ENCODE peak calls at places on chromosomes 1 and 21, in five cellular contexts. One of them, this sample, is unnamed.

GRCh38 chr1:164895026-164895907 is 336.3 kb downstream of the PBX1 start:
- DNase-seq in stomach: no peak
- DNase-seq in heart right ventricle: no peak
- DNase-seq in fibroblast of mammary gland: no peak
- DNase-seq in fibroblast of villous mesenchyme: no peak
- DNase-seq in this sample: no peak

GRCh38 chr1:212147581-212148033 is 112.1 kb downstream of the DTL start:
- DNase-seq in stomach: peak
- DNase-seq in heart right ventricle: no peak
- DNase-seq in fibroblast of mammary gland: no peak
- DNase-seq in fibroblast of villous mesenchyme: no peak
- DNase-seq in this sample: no peak

GRCh38 chr1:228374711-228375577 is 31.7 kb downstream of the TRIM11 start:
- DNase-seq in stomach: peak
- DNase-seq in heart right ventricle: peak
- DNase-seq in fibroblast of mammary gland: peak
- DNase-seq in fibroblast of villous mesenchyme: peak
- DNase-seq in this sample: no peak

GRCh38 chr1:206029484-206029883 is 5.8 kb upstream of the CTSE start:
- DNase-seq in stomach: no peak
- DNase-seq in heart right ventricle: no peak
- DNase-seq in fibroblast of mammary gland: peak
- DNase-seq in fibroblast of villous mesenchyme: peak
- DNase-seq in this sample: no peak

GRCh38 chr1:4693316-4693715 is 38.9 kb downstream of the AJAP1 start:
- DNase-seq in stomach: no peak
- DNase-seq in heart right ventricle: no peak
- DNase-seq in fibroblast of mammary gland: no peak
- DNase-seq in fibroblast of villous mesenchyme: no peak
- DNase-seq in this sample: no peak

GRCh38 chr1:225809842-225810578 is at the start of gene EPHX1:
- DNase-seq in stomach: peak
- DNase-seq in heart right ventricle: peak
- DNase-seq in fibroblast of mammary gland: peak
- DNase-seq in fibroblast of villous mesenchyme: peak
- DNase-seq in this sample: peak

GRCh38 chr1:214067853-214068703 is 80.3 kb downstream of the PROX1 start:
- DNase-seq in stomach: no peak
- DNase-seq in heart right ventricle: no peak
- DNase-seq in fibroblast of mammary gland: no peak
- DNase-seq in fibroblast of villous mesenchyme: no peak
- DNase-seq in this sample: no peak

GRCh38 chr1:94258873-94259331 is 21.5 kb upstream of the ARHGAP29 start:
- DNase-seq in stomach: no peak
- DNase-seq in heart right ventricle: no peak
- DNase-seq in fibroblast of mammary gland: peak
- DNase-seq in fibroblast of villous mesenchyme: peak
- DNase-seq in this sample: no peak

GRCh38 chr1:230901711-230902110 is 33.4 kb upstream of the C1orf198 start:
- DNase-seq in stomach: no peak
- DNase-seq in heart right ventricle: no peak
- DNase-seq in fibroblast of mammary gland: no peak
- DNase-seq in fibroblast of villous mesenchyme: no peak
- DNase-seq in this sample: no peak

GRCh38 chr1:87473203-87473661 is 144.6 kb downstream of the LMO4 start:
- DNase-seq in stomach: no peak
- DNase-seq in heart right ventricle: no peak
- DNase-seq in fibroblast of mammary gland: no peak
- DNase-seq in fibroblast of villous mesenchyme: peak
- DNase-seq in this sample: no peak

GRCh38 chr1:218380125-218380977 is 35.2 kb downstream of the TGFB2 start:
- DNase-seq in stomach: peak
- DNase-seq in heart right ventricle: no peak
- DNase-seq in fibroblast of mammary gland: peak
- DNase-seq in fibroblast of villous mesenchyme: peak
- DNase-seq in this sample: no peak

GRCh38 chr1:236282159-236282716 is 480 bp upstream of the ERO1B start:
- DNase-seq in stomach: no peak
- DNase-seq in heart right ventricle: no peak
- DNase-seq in fibroblast of mammary gland: peak
- DNase-seq in fibroblast of villous mesenchyme: no peak
- DNase-seq in this sample: no peak

GRCh38 chr1:187641463-187641862 is 812.7 kb downstream of the PLA2G4A start:
- DNase-seq in stomach: no peak
- DNase-seq in heart right ventricle: no peak
- DNase-seq in fibroblast of mammary gland: no peak
- DNase-seq in fibroblast of villous mesenchyme: no peak
- DNase-seq in this sample: no peak

GRCh38 chr1:21299007-21299406 is 8.7 kb upstream of the ECE1 start:
- DNase-seq in stomach: no peak
- DNase-seq in heart right ventricle: no peak
- DNase-seq in fibroblast of mammary gland: no peak
- DNase-seq in fibroblast of villous mesenchyme: no peak
- DNase-seq in this sample: no peak

GRCh38 chr1:26373789-26374188 is 1.2 kb upstream of the ZNF683 start:
- DNase-seq in stomach: no peak
- DNase-seq in heart right ventricle: no peak
- DNase-seq in fibroblast of mammary gland: peak
- DNase-seq in fibroblast of villous mesenchyme: no peak
- DNase-seq in this sample: peak

GRCh38 chr1:149942207-149942606 is 5.5 kb upstream of the MTMR11 start:
- DNase-seq in stomach: no peak
- DNase-seq in heart right ventricle: peak
- DNase-seq in fibroblast of mammary gland: peak
- DNase-seq in fibroblast of villous mesenchyme: peak
- DNase-seq in this sample: no peak

GRCh38 chr21:27298465-27298864 is 331.6 kb upstream of the ADAMTS5 start:
- DNase-seq in stomach: no peak
- DNase-seq in heart right ventricle: peak
- DNase-seq in fibroblast of mammary gland: peak
- DNase-seq in fibroblast of villous mesenchyme: no peak
- DNase-seq in this sample: no peak

GRCh38 chr1:202029171-202029665 is 18.8 kb downstream of the ELF3 start:
- DNase-seq in stomach: no peak
- DNase-seq in heart right ventricle: no peak
- DNase-seq in fibroblast of mammary gland: peak
- DNase-seq in fibroblast of villous mesenchyme: peak
- DNase-seq in this sample: no peak

GRCh38 chr1:32701421-32701911 is 1.1 kb downstream of the SYNC start:
- DNase-seq in stomach: no peak
- DNase-seq in heart right ventricle: peak
- DNase-seq in fibroblast of mammary gland: no peak
- DNase-seq in fibroblast of villous mesenchyme: no peak
- DNase-seq in this sample: no peak

GRCh38 chr1:66788231-66788939 is 12.7 kb downstream of the INSL5 start:
- DNase-seq in stomach: no peak
- DNase-seq in heart right ventricle: no peak
- DNase-seq in fibroblast of mammary gland: no peak
- DNase-seq in fibroblast of villous mesenchyme: no peak
- DNase-seq in this sample: peak

GRCh38 chr1:150268342-150268705 is 492 bp downstream of the APH1A start:
- DNase-seq in stomach: peak
- DNase-seq in heart right ventricle: no peak
- DNase-seq in fibroblast of mammary gland: peak
- DNase-seq in fibroblast of villous mesenchyme: peak
- DNase-seq in this sample: no peak

GRCh38 chr1:34378968-34379729 is 202.4 kb downstream of the C1orf94 start:
- DNase-seq in stomach: no peak
- DNase-seq in heart right ventricle: no peak
- DNase-seq in fibroblast of mammary gland: peak
- DNase-seq in fibroblast of villous mesenchyme: no peak
- DNase-seq in this sample: no peak

GRCh38 chr1:18938707-18939070 is 17.8 kb downstream of the IFFO2 start:
- DNase-seq in stomach: no peak
- DNase-seq in heart right ventricle: no peak
- DNase-seq in fibroblast of mammary gland: no peak
- DNase-seq in fibroblast of villous mesenchyme: no peak
- DNase-seq in this sample: no peak

GRCh38 chr1:80882552-80882951 is 918.2 kb upstream of the ADGRL2 start:
- DNase-seq in stomach: no peak
- DNase-seq in heart right ventricle: no peak
- DNase-seq in fibroblast of mammary gland: peak
- DNase-seq in fibroblast of villous mesenchyme: peak
- DNase-seq in this sample: no peak

GRCh38 chr1:231803353-231803752 is 176.8 kb downstream of the DISC1 start:
- DNase-seq in stomach: no peak
- DNase-seq in heart right ventricle: no peak
- DNase-seq in fibroblast of mammary gland: peak
- DNase-seq in fibroblast of villous mesenchyme: peak
- DNase-seq in this sample: peak

GRCh38 chr1:28755701-28756100 is 19.0 kb downstream of the YTHDF2 start:
- DNase-seq in stomach: no peak
- DNase-seq in heart right ventricle: no peak
- DNase-seq in fibroblast of mammary gland: no peak
- DNase-seq in fibroblast of villous mesenchyme: peak
- DNase-seq in this sample: no peak

GRCh38 chr1:203199481-203200058 is 13.1 kb upstream of the CHI3L1 start:
- DNase-seq in stomach: peak
- DNase-seq in heart right ventricle: no peak
- DNase-seq in fibroblast of mammary gland: no peak
- DNase-seq in fibroblast of villous mesenchyme: no peak
- DNase-seq in this sample: peak

GRCh38 chr1:62025892-62026291 is 168.8 kb upstream of the L1TD1 start:
- DNase-seq in stomach: no peak
- DNase-seq in heart right ventricle: no peak
- DNase-seq in fibroblast of mammary gland: no peak
- DNase-seq in fibroblast of villous mesenchyme: no peak
- DNase-seq in this sample: no peak

GRCh38 chr1:64295136-64295535 is 91.7 kb downstream of the UBE2U start:
- DNase-seq in stomach: no peak
- DNase-seq in heart right ventricle: no peak
- DNase-seq in fibroblast of mammary gland: no peak
- DNase-seq in fibroblast of villous mesenchyme: no peak
- DNase-seq in this sample: no peak

GRCh38 chr1:220281159-220281574 is 8.9 kb upstream of the RAB3GAP2 start:
- DNase-seq in stomach: no peak
- DNase-seq in heart right ventricle: no peak
- DNase-seq in fibroblast of mammary gland: peak
- DNase-seq in fibroblast of villous mesenchyme: peak
- DNase-seq in this sample: peak

GRCh38 chr1:7420098-7420445 is 351.0 kb upstream of the VAMP3 start:
- DNase-seq in stomach: peak
- DNase-seq in heart right ventricle: no peak
- DNase-seq in fibroblast of mammary gland: no peak
- DNase-seq in fibroblast of villous mesenchyme: no peak
- DNase-seq in this sample: no peak

GRCh38 chr1:228360533-228361313 is 45.9 kb downstream of the TRIM11 start:
- DNase-seq in stomach: no peak
- DNase-seq in heart right ventricle: no peak
- DNase-seq in fibroblast of mammary gland: no peak
- DNase-seq in fibroblast of villous mesenchyme: no peak
- DNase-seq in this sample: no peak

GRCh38 chr1:58143972-58144752 is 402.4 kb downstream of the OMA1 start:
- DNase-seq in stomach: no peak
- DNase-seq in heart right ventricle: no peak
- DNase-seq in fibroblast of mammary gland: no peak
- DNase-seq in fibroblast of villous mesenchyme: no peak
- DNase-seq in this sample: no peak

GRCh38 chr1:77459881-77460280 is 178.1 kb downstream of the AK5 start:
- DNase-seq in stomach: no peak
- DNase-seq in heart right ventricle: no peak
- DNase-seq in fibroblast of mammary gland: peak
- DNase-seq in fibroblast of villous mesenchyme: peak
- DNase-seq in this sample: peak

GRCh38 chr1:12339410-12339809 is 109.6 kb downstream of the VPS13D start:
- DNase-seq in stomach: no peak
- DNase-seq in heart right ventricle: peak
- DNase-seq in fibroblast of mammary gland: no peak
- DNase-seq in fibroblast of villous mesenchyme: no peak
- DNase-seq in this sample: no peak
- TF ChIP-seq CTCF in stomach: no peak
- TF ChIP-seq CTCF in heart right ventricle: peak
- TF ChIP-seq CTCF in fibroblast of mammary gland: peak
- TF ChIP-seq CTCF in fibroblast of villous mesenchyme: peak
- TF ChIP-seq CTCF in this sample: no peak

GRCh38 chr1:169488157-169488556 is 2.4 kb upstream of the SLC19A2 start:
- DNase-seq in stomach: no peak
- DNase-seq in heart right ventricle: no peak
- DNase-seq in fibroblast of mammary gland: no peak
- DNase-seq in fibroblast of villous mesenchyme: peak
- DNase-seq in this sample: no peak

GRCh38 chr1:169485427-169486280 is at the start of gene SLC19A2:
- DNase-seq in stomach: peak
- DNase-seq in heart right ventricle: peak
- DNase-seq in fibroblast of mammary gland: peak
- DNase-seq in fibroblast of villous mesenchyme: peak
- DNase-seq in this sample: peak

GRCh38 chr1:169486281-169486904 is 649 bp upstream of the SLC19A2 start:
- DNase-seq in stomach: no peak
- DNase-seq in heart right ventricle: no peak
- DNase-seq in fibroblast of mammary gland: peak
- DNase-seq in fibroblast of villous mesenchyme: peak
- DNase-seq in this sample: peak

GRCh38 chr1:169487153-169487552 is 1.4 kb upstream of the SLC19A2 start:
- DNase-seq in stomach: no peak
- DNase-seq in heart right ventricle: no peak
- DNase-seq in fibroblast of mammary gland: no peak
- DNase-seq in fibroblast of villous mesenchyme: peak
- DNase-seq in this sample: no peak

GRCh38 chr1:169487561-169487960 is 1.8 kb upstream of the SLC19A2 start:
- DNase-seq in stomach: no peak
- DNase-seq in heart right ventricle: no peak
- DNase-seq in fibroblast of mammary gland: no peak
- DNase-seq in fibroblast of villous mesenchyme: peak
- DNase-seq in this sample: no peak
- H3K4me3 ChIP-seq in stomach: peak
- H3K4me3 ChIP-seq in heart right ventricle: no peak
- H3K4me3 ChIP-seq in fibroblast of mammary gland: no peak
- H3K4me3 ChIP-seq in fibroblast of villous mesenchyme: peak
- H3K4me3 ChIP-seq in this sample: no peak

GRCh38 chr1:248696261-248696660 is 6.3 kb downstream of the OR14I1 start:
- DNase-seq in stomach: peak
- DNase-seq in heart right ventricle: no peak
- DNase-seq in fibroblast of mammary gland: no peak
- DNase-seq in fibroblast of villous mesenchyme: no peak
- DNase-seq in this sample: peak
- TF ChIP-seq CTCF in stomach: no peak
- TF ChIP-seq CTCF in heart right ventricle: no peak
- TF ChIP-seq CTCF in fibroblast of mammary gland: no peak
- TF ChIP-seq CTCF in fibroblast of villous mesenchyme: no peak
- TF ChIP-seq CTCF in this sample: peak

DNA sequence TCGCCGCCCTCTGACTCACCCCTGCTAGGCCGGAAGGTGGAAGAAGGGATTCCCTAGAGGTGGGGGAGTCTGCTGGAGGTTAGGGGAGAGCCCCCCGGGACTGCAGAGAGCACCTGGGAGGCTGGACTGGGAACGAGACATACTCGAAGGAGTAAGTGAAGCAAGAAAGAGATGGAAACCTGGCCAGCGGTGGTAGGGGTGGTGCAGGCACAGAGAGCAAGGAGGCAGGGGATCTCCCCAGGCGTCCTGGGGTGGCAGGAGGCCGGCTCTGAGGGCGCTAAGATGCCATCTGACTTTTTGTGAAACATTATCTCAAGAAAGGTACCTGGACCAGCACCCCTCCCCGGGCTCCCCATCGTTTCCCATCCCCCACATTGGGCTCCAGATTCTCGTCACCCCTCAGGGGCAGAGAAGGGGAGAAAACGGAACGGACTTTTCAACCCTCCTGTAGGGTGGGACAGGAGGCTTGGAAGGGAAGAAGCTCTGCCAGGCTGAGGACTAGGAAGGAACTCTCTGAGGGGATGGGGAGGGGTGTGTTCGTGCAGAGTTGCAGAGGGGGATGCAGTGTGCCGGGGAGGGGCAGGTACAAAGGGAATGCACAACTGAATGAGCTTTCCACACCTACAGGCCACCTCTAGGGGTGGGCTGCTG is 712 bp downstream of the CHRNB2 start:
- DNase-seq in stomach: no peak
- DNase-seq in heart right ventricle: no peak
- DNase-seq in fibroblast of mammary gland: no peak
- DNase-seq in fibroblast of villous mesenchyme: no peak
- DNase-seq in this sample: no peak
- H3K4me3 ChIP-seq in stomach: peak
- H3K4me3 ChIP-seq in heart right ventricle: no peak
- H3K4me3 ChIP-seq in fibroblast of mammary gland: peak
- H3K4me3 ChIP-seq in fibroblast of villous mesenchyme: peak
- H3K4me3 ChIP-seq in this sample: no peak